ENCODE peak calls at places on chromosome 14, in nine cellular contexts. X is right atrium auricular region, F is fibroblast of lung, N is lower lobe of right lung, L is osteoblast, U is heart left ventricle, T is endodermal cell, K is gastrocnemius medialis, Q is cardiac muscle cell. C is an unnamed sample. For H3K4me1, the result is how much of the 10 kb centered on the place peaks cover.

GRCh38 chr14:36588119-36588518 is 5.7 kb upstream of the NKX2-8 start:
- DNase-seq in X (no peak), F (no peak), N (no peak), L (no peak), U (no peak), T (no peak), K (no peak), Q (no peak), C (no peak)

GRCh38 chr14:35406811-35407630 is 2.5 kb upstream of the NFKBIA start:
- DNase-seq in X (no peak), F (peak), N (no peak), L (peak), U (no peak), T (no peak), K (peak), Q (peak), C (peak)

GRCh38 chr14:85934123-85934885 is 404.4 kb downstream of the FLRT2 start:
- DNase-seq in X (no peak), F (peak), N (peak), L (no peak), U (peak), T (no peak), K (no peak), Q (peak), C (peak)

GRCh38 chr14:88834883-88835431 is 10.5 kb downstream of the TTC8 start:
- DNase-seq in X (no peak), F (peak), N (no peak), L (peak), U (no peak), T (no peak), K (no peak), Q (peak), C (no peak)

GRCh38 chr14:72478397-72479025 is 415.4 kb downstream of the DPF3 start:
- DNase-seq in X (no peak), F (no peak), N (no peak), L (no peak), U (no peak), T (no peak), K (no peak), Q (no peak), C (no peak)

GRCh38 chr14:105249175-105250007 is 1.1 kb downstream of the BTBD6 start:
- DNase-seq in X (peak), F (peak), N (peak), L (peak), U (peak), T (peak), K (no peak), Q (peak), C (no peak)

GRCh38 chr14:24780278-24780677 is 146.3 kb upstream of the GZMB start:
- DNase-seq in X (no peak), F (no peak), N (no peak), L (no peak), U (no peak), T (no peak), K (no peak), Q (no peak), C (no peak)

GRCh38 chr14:101507306-101508150 is 53.8 kb upstream of the DIO3 start:
- DNase-seq in X (peak), F (no peak), N (peak), L (peak), U (peak), T (peak), K (no peak), Q (no peak), C (no peak)

GRCh38 chr14:22549981-22550670 is 38.9 kb downstream of the DAD1 start:
- DNase-seq in X (no peak), F (no peak), N (no peak), L (no peak), U (no peak), T (no peak), K (no peak), Q (peak), C (no peak)

GRCh38 chr14:49969961-49970360 is 77.1 kb downstream of the ARF6 start:
- DNase-seq in X (peak), F (no peak), N (no peak), L (no peak), U (no peak), T (no peak), K (no peak), Q (no peak), C (no peak)

GRCh38 chr14:32492482-32492881 is 163.4 kb downstream of the AKAP6 start:
- DNase-seq in X (no peak), F (no peak), N (no peak), L (no peak), U (no peak), T (no peak), K (no peak), Q (no peak), C (no peak)

GRCh38 chr14:103001226-103001625 is 56.1 kb downstream of the CDC42BPB start:
- DNase-seq in X (no peak), F (no peak), N (no peak), L (no peak), U (no peak), T (no peak), K (no peak), Q (no peak), C (no peak)

GRCh38 chr14:54715244-54715643 is 148.3 kb downstream of the SAMD4A start:
- DNase-seq in X (no peak), F (peak), N (no peak), L (no peak), U (peak), T (no peak), K (no peak), Q (peak), C (no peak)

GRCh38 chr14:24607081-24607480 is 2.4 kb downstream of the GZMH start:
- DNase-seq in X (no peak), F (no peak), N (no peak), L (no peak), U (no peak), T (no peak), K (no peak), Q (no peak), C (no peak)

GRCh38 chr14:36942522-36943245 is 229.7 kb downstream of the SLC25A21 start:
- DNase-seq in X (no peak), F (peak), N (no peak), L (no peak), U (no peak), T (no peak), K (no peak), Q (no peak), C (no peak)

GRCh38 chr14:73825551-73826188 is 26.0 kb upstream of the PTGR2 start:
- DNase-seq in X (peak), F (peak), N (peak), L (peak), U (peak), T (peak), K (peak), Q (peak), C (peak)

GRCh38 chr14:63893701-63894458 is 41.1 kb downstream of the SYNE2 start:
- DNase-seq in X (peak), F (peak), N (no peak), L (peak), U (peak), T (no peak), K (peak), Q (peak), C (peak)
- H3K4me1 ChIP-seq in X (under half), F (under half), N (half or more), L (under half), U (half or more), T (under half), K (half or more), Q (under half), C (half or more)

DNA sequence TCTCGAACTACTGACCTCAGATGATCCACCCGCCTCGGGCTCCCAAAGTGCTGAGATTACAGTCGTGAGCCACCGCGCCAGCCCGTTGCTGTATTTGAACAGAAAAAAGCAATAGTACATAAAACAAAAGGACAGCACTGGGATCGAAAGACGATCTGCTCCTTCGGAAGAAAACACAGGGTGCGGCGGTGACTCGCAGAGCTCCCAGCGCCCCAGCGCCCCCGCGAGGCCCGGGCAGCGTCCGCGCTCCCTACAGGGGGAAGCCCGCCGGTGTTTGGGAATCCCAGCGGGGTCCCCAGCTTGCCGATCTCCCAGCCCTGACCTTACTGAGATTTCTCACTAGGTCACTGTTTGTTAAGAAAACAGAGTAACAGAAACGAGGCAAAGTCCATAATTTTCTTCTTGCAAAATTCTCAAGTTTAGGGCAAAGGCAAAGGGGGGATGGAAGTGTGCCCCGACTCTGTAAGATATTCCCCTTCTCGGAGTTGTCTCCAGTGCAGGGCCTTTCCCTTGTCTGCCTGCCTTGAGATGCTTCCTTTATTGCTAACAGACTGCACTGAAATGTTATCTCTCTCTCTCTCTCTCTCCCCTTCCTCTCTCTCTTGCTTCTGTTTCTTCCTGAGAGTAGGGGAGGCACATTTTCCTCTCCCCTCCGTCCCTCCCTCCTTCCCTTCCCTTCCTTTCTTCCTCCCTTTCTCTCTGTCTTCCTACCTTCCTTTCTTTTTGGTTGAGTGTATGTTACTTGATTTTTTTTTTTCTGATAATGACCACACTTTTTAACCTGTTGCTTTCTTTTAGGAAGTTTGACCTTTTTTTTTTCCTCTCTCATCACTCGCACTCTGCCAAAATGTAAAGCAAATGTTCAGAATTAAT is 92.0 kb downstream of the TMEM30B start:
- DNase-seq in X (peak), F (peak), N (peak), L (peak), U (peak), T (peak), K (peak), Q (peak), C (peak)
- TF ChIP-seq CTCF in X (peak), F (peak), N (peak), L (peak), U (peak), T (peak), K (peak), Q (peak), C (peak)

DNA sequence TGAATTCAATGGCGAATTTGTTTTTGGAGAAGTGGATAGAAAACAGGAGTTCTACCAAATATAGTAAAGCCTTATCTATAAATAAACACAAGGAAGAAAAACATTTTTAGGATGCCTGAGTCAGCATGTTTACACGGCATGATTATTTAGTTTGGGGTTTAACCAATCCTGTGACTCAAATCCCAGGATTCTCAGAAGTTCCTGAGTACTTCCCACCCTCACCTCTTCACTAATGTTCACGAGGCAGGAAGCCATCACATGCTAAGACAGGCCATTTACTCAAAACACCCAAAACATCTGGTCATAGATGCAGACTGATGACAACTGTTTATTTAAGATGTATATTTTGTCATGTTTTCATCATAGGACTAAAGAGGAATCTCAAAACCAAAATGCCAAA is 3.4 kb upstream of the GLRX5 start:
- DNase-seq in X (no peak), F (peak), N (no peak), L (peak), U (no peak), T (no peak), K (no peak), Q (peak), C (no peak)
- H3K27ac ChIP-seq in X (no peak), F (peak), N (no peak), L (peak), U (no peak), T (no peak), K (no peak), Q (no peak), C (peak)

GRCh38 chr14:68681256-68681655 is 111.6 kb downstream of the ZFP36L1 start:
- DNase-seq in X (no peak), F (no peak), N (no peak), L (no peak), U (no peak), T (no peak), K (no peak), Q (no peak), C (no peak)

GRCh38 chr14:68678471-68678870 is 114.4 kb downstream of the ZFP36L1 start:
- DNase-seq in X (no peak), F (no peak), N (no peak), L (no peak), U (no peak), T (no peak), K (no peak), Q (no peak), C (no peak)

GRCh38 chr14:68679301-68679700 is 113.6 kb downstream of the ZFP36L1 start:
- DNase-seq in X (no peak), F (no peak), N (no peak), L (no peak), U (no peak), T (no peak), K (no peak), Q (no peak), C (no peak)

GRCh38 chr14:68680541-68681051 is 112.3 kb downstream of the ZFP36L1 start:
- DNase-seq in X (no peak), F (peak), N (no peak), L (no peak), U (no peak), T (no peak), K (peak), Q (peak), C (no peak)

DNA sequence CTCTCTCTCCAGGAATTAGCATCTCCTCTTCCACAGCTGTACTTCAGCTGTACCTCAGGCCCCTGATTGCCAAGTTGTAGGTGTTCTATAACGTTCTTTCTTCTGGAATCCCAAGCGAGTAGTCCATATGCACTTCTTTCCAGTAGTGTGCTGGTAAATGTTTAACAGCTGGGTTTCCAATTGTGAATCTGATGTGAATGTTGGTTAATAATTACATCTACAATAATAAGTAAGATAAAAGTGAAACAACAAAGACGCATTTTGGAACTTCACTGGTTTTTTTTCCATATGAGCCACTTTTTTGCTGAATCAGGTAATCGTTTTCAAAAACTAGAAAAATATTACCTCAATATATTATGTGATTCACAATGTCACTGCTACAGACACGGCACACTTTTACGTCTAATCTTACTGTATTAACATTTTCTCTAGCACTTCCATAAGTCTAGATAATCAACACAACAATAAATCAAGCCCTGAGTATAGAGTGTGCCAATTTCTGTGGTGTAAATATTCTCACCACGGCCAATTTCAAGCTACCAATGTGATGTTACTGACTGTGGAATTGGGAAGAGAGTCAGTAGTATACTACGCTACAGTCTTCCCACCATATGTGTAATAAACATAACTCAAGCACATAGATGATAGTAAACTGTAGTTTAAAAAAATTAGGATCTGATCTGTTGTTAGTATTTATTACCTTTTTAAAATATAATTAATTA is 113.0 kb downstream of the ZFP36L1 start:
- DNase-seq in X (no peak), F (no peak), N (no peak), L (no peak), U (no peak), T (no peak), K (no peak), Q (no peak), C (no peak)
- H3K4me1 ChIP-seq in X (under half), F (under half), N (under half), L (under half), U (under half), T (under half), K (under half), Q (under half), C (under half)

GRCh38 chr14:51805541-51805940 is 54.9 kb upstream of the GNG2 start:
- DNase-seq in X (no peak), F (no peak), N (no peak), L (no peak), U (no peak), T (peak), K (no peak), Q (no peak), C (no peak)
- TF ChIP-seq CTCF in X (no peak), F (no peak), N (no peak), L (no peak), U (no peak), T (peak), K (no peak), Q (no peak), C (no peak)

DNA sequence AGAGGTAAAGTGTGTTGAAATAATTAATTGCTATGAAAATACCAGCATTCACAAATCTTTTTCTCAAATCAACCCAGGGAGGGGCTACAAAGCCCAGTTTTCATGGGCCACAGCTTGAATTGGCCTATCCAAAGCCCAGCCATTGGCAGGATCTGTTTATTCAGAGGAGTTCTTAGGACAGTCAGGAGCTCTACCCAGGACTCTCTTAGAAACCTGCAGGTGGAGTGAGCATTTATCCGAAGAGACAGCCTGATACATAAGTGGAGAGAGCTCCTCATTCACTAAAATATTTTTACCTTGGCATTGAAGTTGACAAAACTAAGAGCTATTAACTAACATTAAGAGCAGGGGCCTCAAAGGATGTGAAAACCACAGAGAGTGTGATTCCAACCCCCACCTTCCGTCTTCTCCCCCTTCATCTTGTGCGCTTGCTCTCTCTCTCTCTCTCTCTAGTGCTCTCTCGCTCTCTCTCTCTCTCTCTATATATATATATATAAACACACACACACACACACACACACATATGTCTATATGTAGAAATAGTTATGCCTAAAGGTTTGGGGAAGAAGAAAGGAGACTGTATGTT is 315.5 kb downstream of the SNAPC1 start:
- DNase-seq in X (no peak), F (no peak), N (no peak), L (no peak), U (no peak), T (no peak), K (no peak), Q (no peak), C (no peak)
- H3K27ac ChIP-seq in X (no peak), F (no peak), N (no peak), L (no peak), U (no peak), T (no peak), K (no peak), Q (no peak), C (no peak)

GRCh38 chr14:69770559-69770958 is 3.6 kb downstream of the SRSF5 start:
- DNase-seq in X (no peak), F (no peak), N (no peak), L (peak), U (no peak), T (peak), K (no peak), Q (no peak), C (no peak)

GRCh38 chr14:69768873-69769272 is 1.9 kb downstream of the SRSF5 start:
- DNase-seq in X (no peak), F (no peak), N (no peak), L (no peak), U (no peak), T (no peak), K (no peak), Q (no peak), C (no peak)

GRCh38 chr14:69767369-69767999 is 542 bp downstream of the SRSF5 start:
- DNase-seq in X (peak), F (peak), N (peak), L (peak), U (peak), T (peak), K (peak), Q (peak), C (peak)

GRCh38 chr14:69771136-69771535 is 4.2 kb downstream of the SRSF5 start:
- DNase-seq in X (no peak), F (no peak), N (no peak), L (no peak), U (no peak), T (peak), K (no peak), Q (no peak), C (no peak)

DNA sequence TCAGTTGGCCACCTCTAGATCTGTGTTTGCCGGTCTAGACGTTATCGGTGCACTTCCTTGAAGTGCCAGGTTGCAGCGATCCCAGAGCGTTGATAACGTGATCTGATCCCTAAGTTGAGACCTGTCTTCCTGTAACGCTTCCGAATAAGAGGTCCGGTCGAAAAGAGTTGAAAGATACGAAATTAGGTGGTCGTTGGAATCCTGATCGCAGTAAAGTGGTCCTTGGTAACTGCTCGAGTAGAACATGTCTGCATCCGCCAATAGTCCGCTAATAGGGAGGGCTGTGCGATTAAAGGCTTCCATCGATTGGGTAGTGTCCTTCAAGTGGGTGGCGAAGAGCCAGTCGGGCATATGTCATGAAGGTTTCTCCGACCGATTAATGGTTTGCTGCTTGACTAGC is 2.7 kb downstream of the SRSF5 start:
- DNase-seq in X (no peak), F (no peak), N (no peak), L (no peak), U (no peak), T (peak), K (no peak), Q (no peak), C (no peak)
- H3K4me1 ChIP-seq in X (under half), F (under half), N (half or more), L (under half), U (under half), T (under half), K (under half), Q (under half), C (under half)

DNA sequence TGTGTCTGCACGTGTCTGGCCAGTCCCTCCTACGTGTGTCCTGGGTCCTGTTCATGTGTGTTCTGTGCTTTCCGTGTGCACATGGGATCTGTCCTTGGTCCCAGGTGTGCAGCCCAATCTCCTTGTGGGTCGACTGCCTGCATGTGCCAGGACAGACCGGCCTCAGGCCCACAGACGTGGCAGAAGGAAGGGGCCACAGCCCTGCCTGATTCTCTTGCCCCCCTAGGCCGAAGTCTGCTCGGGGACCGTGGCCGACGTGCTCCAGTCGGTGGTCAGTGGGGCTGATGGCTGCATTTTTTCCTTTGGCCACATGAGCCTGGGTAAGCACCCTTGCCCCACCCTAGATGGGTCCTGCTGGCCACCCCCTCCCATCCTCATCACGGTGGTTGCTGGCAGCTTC is 34.0 kb downstream of the KIF26A start:
- DNase-seq in X (no peak), F (no peak), N (no peak), L (peak), U (no peak), T (no peak), K (no peak), Q (no peak), C (no peak)
- TF ChIP-seq CTCF in X (no peak), F (no peak), N (no peak), L (no peak), U (no peak), T (no peak), K (no peak), Q (no peak), C (no peak)

GRCh38 chr14:81336009-81336408 is 64.1 kb downstream of the STON2 start:
- DNase-seq in X (no peak), F (no peak), N (no peak), L (no peak), U (no peak), T (no peak), K (no peak), Q (no peak), C (no peak)
- H3K27ac ChIP-seq in X (no peak), F (no peak), N (no peak), L (no peak), U (no peak), T (no peak), K (no peak), Q (no peak), C (no peak)

GRCh38 chr14:61077946-61078738 is 97.1 kb downstream of the SLC38A6 start:
- DNase-seq in X (no peak), F (no peak), N (no peak), L (no peak), U (no peak), T (no peak), K (no peak), Q (no peak), C (no peak)
- H3K4me1 ChIP-seq in X (under half), F (under half), N (under half), L (under half), U (under half), T (under half), K (under half), Q (under half), C (under half)